ENCODE peak calls at places on chromosomes 11 and 22, in four cellular contexts. O, S, H and Y are unnamed samples.
A peak's percentile ranks its signal among the peaks of the same experiment; 100 is the strongest.

GRCh38 chr22:23380230-23380573 is 199.9 kb downstream of the IGLL1 start:
- DNase-seq in H (no peak), O (no peak), S (no peak), Y (no peak)

GRCh38 chr11:88398372-88399140 is 61.0 kb upstream of the CTSC start:
- DNase-seq in S (peak; percentile 31), O (no peak), H (no peak), Y (no peak)

GRCh38 chr11:115717215-115717584 is 213.0 kb upstream of the CADM1 start:
- DNase-seq in S (no peak), O (no peak), H (no peak), Y (no peak)

GRCh38 chr11:70207531-70208131 is 4.5 kb downstream of the FADD start:
- DNase-seq in S (no peak), H (no peak), O (no peak), Y (no peak)

GRCh38 chr22:44020981-44021380 is 3.1 kb upstream of the PARVB start:
- DNase-seq in H (no peak), S (no peak), O (peak; percentile 60), Y (no peak)

GRCh38 chr11:117222991-117223740 is 8.7 kb downstream of the PCSK7 start:
- DNase-seq in O (no peak), H (no peak), S (no peak), Y (no peak)

GRCh38 chr22:32600184-32600583 is 125.6 kb downstream of the FBXO7 start:
- DNase-seq in S (no peak), H (no peak), O (no peak), Y (no peak)

GRCh38 chr11:69465236-69466000 is 16.0 kb upstream of the LINC01488 start:
- DNase-seq in S (no peak), H (no peak), O (no peak), Y (no peak)

GRCh38 chr11:28529540-28530410 is 421.6 kb downstream of the METTL15 start:
- DNase-seq in S (peak; percentile 50), H (no peak), O (peak; percentile 9), Y (no peak)

GRCh38 chr22:50011447-50012200 is 941 bp downstream of the IL17REL start:
- DNase-seq in H (no peak), O (no peak), S (no peak), Y (no peak)

GRCh38 chr11:16815047-16815767 is 76.8 kb downstream of the C11orf58 start:
- DNase-seq in S (no peak), H (no peak), O (no peak), Y (no peak)

GRCh38 chr11:60887531-60887930 is 18.9 kb downstream of the PRPF19 start:
- DNase-seq in H (no peak), S (peak; percentile 66), O (peak; percentile 75), Y (peak; percentile 60)

GRCh38 chr11:119991669-119992068 is 146.2 kb downstream of the TRIM29 start:
- DNase-seq in S (no peak), O (no peak), H (no peak), Y (no peak)

GRCh38 chr22:25364281-25364680 is 144.8 kb downstream of the CRYBB2 start:
- DNase-seq in H (no peak), S (no peak), O (no peak), Y (no peak)

GRCh38 chr11:27464155-27464759 is 8.3 kb downstream of the LGR4 start:
- DNase-seq in S (no peak), H (no peak), O (no peak), Y (no peak)

GRCh38 chr11:119427279-119427678 is 4.3 kb upstream of the THY1 start:
- DNase-seq in S (no peak), O (peak; percentile 71), H (no peak), Y (no peak)

GRCh38 chr11:85132839-85133238 is 494.3 kb downstream of the DLG2 start:
- DNase-seq in S (no peak), H (no peak), O (no peak), Y (no peak)

GRCh38 chr22:21945453-21946261 is 7.0 kb downstream of the PPM1F start:
- DNase-seq in H (no peak), S (no peak), O (no peak), Y (no peak)

GRCh38 chr22:21942407-21942895 is 10.2 kb downstream of the PPM1F start:
- DNase-seq in S (no peak), O (no peak), H (no peak), Y (no peak)

GRCh38 chr22:21941921-21942320 is 10.7 kb downstream of the PPM1F start:
- DNase-seq in O (no peak), H (no peak), S (no peak), Y (no peak)

GRCh38 chr22:21942939-21943338 is 9.7 kb downstream of the PPM1F start:
- DNase-seq in O (no peak), H (no peak), S (no peak), Y (no peak)

GRCh38 chr22:21943571-21944448 is 8.8 kb downstream of the PPM1F start:
- DNase-seq in S (no peak), H (no peak), O (no peak), Y (no peak)
- TF ChIP-seq POLR2AphosphoS5 in S (no peak), H (no peak), O (no peak), Y (no peak)

DNA sequence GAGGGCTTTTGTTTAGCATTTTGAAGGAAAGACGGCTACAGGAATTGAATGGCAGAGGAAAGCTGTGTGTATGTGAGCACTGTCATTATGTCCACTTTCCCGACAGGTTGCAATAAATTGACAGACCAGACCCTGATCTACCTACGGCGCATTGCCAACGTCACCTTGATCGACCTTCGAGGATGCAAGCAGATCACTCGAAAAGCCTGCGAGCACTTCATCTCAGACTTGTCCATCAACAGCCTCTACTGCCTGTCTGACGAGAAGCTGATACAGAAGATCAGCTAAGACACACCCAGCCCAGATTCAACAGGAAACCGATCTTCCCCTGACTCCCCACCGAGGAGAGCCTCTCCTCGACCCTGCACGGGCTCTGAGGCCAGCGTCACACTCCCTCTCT is 11.5 kb upstream of the GRK2 start:
- DNase-seq in H (no peak), S (no peak), O (no peak), Y (no peak)
- TF ChIP-seq GABPA in H (no peak), S (no peak), O (no peak), Y (no peak)

GRCh38 chr11:2892215-2893020 is 6.8 kb upstream of the CDKN1C start:
- DNase-seq in O (peak; percentile 87), S (no peak), H (no peak), Y (peak; percentile 91)
- TF ChIP-seq POLR2A in O (peak; percentile 53), S (no peak), H (peak; percentile 59), Y (no peak)

GRCh38 chr22:46619240-46619829 is 851 bp upstream of the GRAMD4 start:
- DNase-seq in S (no peak), H (no peak), O (no peak), Y (no peak)

GRCh38 chr22:46618667-46619066 is 1.5 kb upstream of the GRAMD4 start:
- DNase-seq in S (no peak), O (no peak), H (no peak), Y (no peak)

GRCh38 chr22:46618104-46618647 is 2.0 kb upstream of the GRAMD4 start:
- DNase-seq in O (no peak), S (no peak), H (no peak), Y (no peak)

GRCh38 chr22:46620588-46621242 is 529 bp downstream of the GRAMD4 start:
- DNase-seq in S (no peak), H (no peak), O (no peak), Y (no peak)

GRCh38 chr22:46619830-46620501 is at the start of gene GRAMD4:
- DNase-seq in S (peak; percentile 18), H (no peak), O (peak; percentile 16), Y (no peak)
- TF ChIP-seq POLR2AphosphoS5 in S (no peak), H (no peak), O (no peak), Y (no peak)

GRCh38 chr11:280762-281485 is 2.7 kb downstream of the NLRP6 start:
- DNase-seq in O (no peak), S (no peak), H (no peak), Y (peak; percentile 48)
- TF ChIP-seq GABPA in O (no peak), S (no peak), H (no peak), Y (no peak)

GRCh38 chr11:64863381-64864060 is 14.9 kb downstream of the EHD1 start:
- DNase-seq in O (no peak), H (no peak), S (no peak), Y (no peak)

GRCh38 chr11:64864473-64865285 is 13.7 kb downstream of the EHD1 start:
- DNase-seq in O (no peak), S (no peak), H (no peak), Y (no peak)

GRCh38 chr11:64865286-64866172 is 12.9 kb downstream of the EHD1 start:
- DNase-seq in H (no peak), O (no peak), S (no peak), Y (no peak)

GRCh38 chr11:64862914-64863313 is 15.5 kb downstream of the EHD1 start:
- DNase-seq in H (no peak), O (no peak), S (no peak), Y (no peak)

DNA sequence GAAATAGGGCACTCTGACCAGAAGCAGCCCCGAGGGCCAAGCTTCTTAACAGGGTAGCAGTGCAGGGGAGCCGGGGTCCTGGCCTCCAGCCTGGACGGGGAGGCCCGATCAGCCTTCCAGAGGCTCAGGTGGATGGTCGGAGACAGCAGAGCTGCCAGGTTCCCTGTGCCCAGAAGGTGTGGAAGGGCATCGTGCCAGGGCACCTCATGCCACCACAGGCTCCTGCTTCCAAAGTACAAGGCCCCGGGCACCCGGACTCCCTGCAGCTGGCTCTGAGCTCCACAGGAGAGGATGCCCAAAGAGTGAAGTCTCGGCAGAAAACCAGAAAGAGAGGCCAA is 14.3 kb downstream of the EHD1 start:
- DNase-seq in H (no peak), O (no peak), S (no peak), Y (no peak)
- TF ChIP-seq POLR2A in H (no peak), O (no peak), S (no peak), Y (no peak)

GRCh38 chr22:41094036-41094435 is 1.6 kb downstream of the EP300 start:
- DNase-seq in S (peak; percentile 31), H (no peak), O (peak; percentile 14), Y (no peak)
- TF ChIP-seq POLR2AphosphoS5 in S (no peak), H (peak; percentile 44), O (no peak), Y (no peak)